ENCODE peak calls at places on chromosomes 6 and 20, in ten cellular contexts. One of them, this sample, is unnamed.

GRCh38 chr6:124193132-124193531 is 389.5 kb downstream of the NKAIN2 start:
- DNase-seq in stimulated activated CD4-positive, alpha-beta T cell treated with anti-CD3 and anti-CD28 coated beads, Interleukin-1b, Interleukin-23, amount 100 ng/mL, for 48 hours: no peak
- DNase-seq in retina: no peak
- DNase-seq in stimulated activated CD8-positive, alpha-beta memory T cell treated with anti-CD3 and anti-CD28 coated beads, Interleukin-7, amount 100 ng/mL, for 4 hours: no peak
- DNase-seq in NCI-H1436: no peak
- DNase-seq in NCI-H1694: no peak
- DNase-seq in neural crest cell: no peak
- DNase-seq in brain microvascular endothelial cell: no peak
- DNase-seq in activated naive CD4-positive, alpha-beta T cell: no peak
- DNase-seq in KG1: no peak
- DNase-seq in this sample: no peak

GRCh38 chr6:140669321-140669720 is 1294.9 kb upstream of the CITED2 start:
- DNase-seq in activated naive CD4-positive, alpha-beta T cell: no peak
- DNase-seq in stimulated activated CD8-positive, alpha-beta memory T cell treated with anti-CD3 and anti-CD28 coated beads, Interleukin-7, amount 100 ng/mL, for 4 hours: no peak
- DNase-seq in brain microvascular endothelial cell: peak
- DNase-seq in neural crest cell: no peak
- DNase-seq in NCI-H1694: no peak
- DNase-seq in NCI-H1436: no peak
- DNase-seq in stimulated activated CD4-positive, alpha-beta T cell treated with anti-CD3 and anti-CD28 coated beads, Interleukin-1b, Interleukin-23, amount 100 ng/mL, for 48 hours: no peak
- DNase-seq in KG1: no peak
- DNase-seq in retina: no peak
- DNase-seq in this sample: no peak

GRCh38 chr6:42279966-42280629 is 62.4 kb upstream of the MRPS10 start:
- DNase-seq in retina: no peak
- DNase-seq in stimulated activated CD8-positive, alpha-beta memory T cell treated with anti-CD3 and anti-CD28 coated beads, Interleukin-7, amount 100 ng/mL, for 4 hours: no peak
- DNase-seq in brain microvascular endothelial cell: peak
- DNase-seq in KG1: no peak
- DNase-seq in stimulated activated CD4-positive, alpha-beta T cell treated with anti-CD3 and anti-CD28 coated beads, Interleukin-1b, Interleukin-23, amount 100 ng/mL, for 48 hours: no peak
- DNase-seq in NCI-H1436: no peak
- DNase-seq in NCI-H1694: no peak
- DNase-seq in activated naive CD4-positive, alpha-beta T cell: no peak
- DNase-seq in neural crest cell: no peak
- DNase-seq in this sample: no peak

GRCh38 chr6:77650098-77650663 is 2.7 kb upstream of the MEI4 start:
- DNase-seq in KG1: no peak
- DNase-seq in stimulated activated CD4-positive, alpha-beta T cell treated with anti-CD3 and anti-CD28 coated beads, Interleukin-1b, Interleukin-23, amount 100 ng/mL, for 48 hours: peak
- DNase-seq in retina: peak
- DNase-seq in stimulated activated CD8-positive, alpha-beta memory T cell treated with anti-CD3 and anti-CD28 coated beads, Interleukin-7, amount 100 ng/mL, for 4 hours: no peak
- DNase-seq in NCI-H1436: no peak
- DNase-seq in neural crest cell: peak
- DNase-seq in brain microvascular endothelial cell: no peak
- DNase-seq in activated naive CD4-positive, alpha-beta T cell: no peak
- DNase-seq in NCI-H1694: peak
- DNase-seq in this sample: no peak

GRCh38 chr20:53582574-53583351 is 10.9 kb downstream of the ZNF217 start:
- DNase-seq in neural crest cell: no peak
- DNase-seq in stimulated activated CD4-positive, alpha-beta T cell treated with anti-CD3 and anti-CD28 coated beads, Interleukin-1b, Interleukin-23, amount 100 ng/mL, for 48 hours: peak
- DNase-seq in activated naive CD4-positive, alpha-beta T cell: no peak
- DNase-seq in NCI-H1436: no peak
- DNase-seq in retina: no peak
- DNase-seq in NCI-H1694: no peak
- DNase-seq in KG1: no peak
- DNase-seq in stimulated activated CD8-positive, alpha-beta memory T cell treated with anti-CD3 and anti-CD28 coated beads, Interleukin-7, amount 100 ng/mL, for 4 hours: peak
- DNase-seq in brain microvascular endothelial cell: peak
- DNase-seq in this sample: peak

GRCh38 chr6:12941422-12941821 is 224.9 kb downstream of the PHACTR1 start:
- DNase-seq in activated naive CD4-positive, alpha-beta T cell: no peak
- DNase-seq in KG1: peak
- DNase-seq in stimulated activated CD8-positive, alpha-beta memory T cell treated with anti-CD3 and anti-CD28 coated beads, Interleukin-7, amount 100 ng/mL, for 4 hours: no peak
- DNase-seq in neural crest cell: no peak
- DNase-seq in brain microvascular endothelial cell: no peak
- DNase-seq in NCI-H1694: no peak
- DNase-seq in stimulated activated CD4-positive, alpha-beta T cell treated with anti-CD3 and anti-CD28 coated beads, Interleukin-1b, Interleukin-23, amount 100 ng/mL, for 48 hours: no peak
- DNase-seq in retina: no peak
- DNase-seq in NCI-H1436: no peak
- DNase-seq in this sample: no peak

GRCh38 chr6:84921891-84922290 is 157.5 kb upstream of the TBX18 start:
- DNase-seq in NCI-H1694: no peak
- DNase-seq in NCI-H1436: no peak
- DNase-seq in neural crest cell: no peak
- DNase-seq in stimulated activated CD8-positive, alpha-beta memory T cell treated with anti-CD3 and anti-CD28 coated beads, Interleukin-7, amount 100 ng/mL, for 4 hours: no peak
- DNase-seq in stimulated activated CD4-positive, alpha-beta T cell treated with anti-CD3 and anti-CD28 coated beads, Interleukin-1b, Interleukin-23, amount 100 ng/mL, for 48 hours: no peak
- DNase-seq in KG1: no peak
- DNase-seq in brain microvascular endothelial cell: no peak
- DNase-seq in retina: no peak
- DNase-seq in activated naive CD4-positive, alpha-beta T cell: no peak
- DNase-seq in this sample: no peak

GRCh38 chr20:64006902-64007301 is 26.0 kb downstream of the PRPF6 start:
- DNase-seq in brain microvascular endothelial cell: no peak
- DNase-seq in retina: no peak
- DNase-seq in stimulated activated CD4-positive, alpha-beta T cell treated with anti-CD3 and anti-CD28 coated beads, Interleukin-1b, Interleukin-23, amount 100 ng/mL, for 48 hours: no peak
- DNase-seq in stimulated activated CD8-positive, alpha-beta memory T cell treated with anti-CD3 and anti-CD28 coated beads, Interleukin-7, amount 100 ng/mL, for 4 hours: no peak
- DNase-seq in NCI-H1694: no peak
- DNase-seq in NCI-H1436: no peak
- DNase-seq in neural crest cell: no peak
- DNase-seq in activated naive CD4-positive, alpha-beta T cell: no peak
- DNase-seq in KG1: no peak
- DNase-seq in this sample: no peak

GRCh38 chr20:63830821-63831593 is at the start of gene ZBTB46:
- DNase-seq in NCI-H1694: no peak
- DNase-seq in neural crest cell: no peak
- DNase-seq in KG1: no peak
- DNase-seq in brain microvascular endothelial cell: no peak
- DNase-seq in activated naive CD4-positive, alpha-beta T cell: no peak
- DNase-seq in NCI-H1436: peak
- DNase-seq in retina: no peak
- DNase-seq in stimulated activated CD4-positive, alpha-beta T cell treated with anti-CD3 and anti-CD28 coated beads, Interleukin-1b, Interleukin-23, amount 100 ng/mL, for 48 hours: no peak
- DNase-seq in stimulated activated CD8-positive, alpha-beta memory T cell treated with anti-CD3 and anti-CD28 coated beads, Interleukin-7, amount 100 ng/mL, for 4 hours: no peak
- DNase-seq in this sample: no peak

GRCh38 chr6:159084493-159085091 is 39.8 kb upstream of the TAGAP start:
- DNase-seq in brain microvascular endothelial cell: no peak
- DNase-seq in NCI-H1436: no peak
- DNase-seq in stimulated activated CD4-positive, alpha-beta T cell treated with anti-CD3 and anti-CD28 coated beads, Interleukin-1b, Interleukin-23, amount 100 ng/mL, for 48 hours: no peak
- DNase-seq in stimulated activated CD8-positive, alpha-beta memory T cell treated with anti-CD3 and anti-CD28 coated beads, Interleukin-7, amount 100 ng/mL, for 4 hours: no peak
- DNase-seq in NCI-H1694: no peak
- DNase-seq in retina: no peak
- DNase-seq in neural crest cell: no peak
- DNase-seq in KG1: no peak
- DNase-seq in activated naive CD4-positive, alpha-beta T cell: no peak
- DNase-seq in this sample: no peak

GRCh38 chr20:38181207-38181693 is 16.2 kb upstream of the TGM2 start:
- DNase-seq in NCI-H1694: no peak
- DNase-seq in brain microvascular endothelial cell: no peak
- DNase-seq in stimulated activated CD8-positive, alpha-beta memory T cell treated with anti-CD3 and anti-CD28 coated beads, Interleukin-7, amount 100 ng/mL, for 4 hours: no peak
- DNase-seq in NCI-H1436: no peak
- DNase-seq in neural crest cell: no peak
- DNase-seq in retina: no peak
- DNase-seq in activated naive CD4-positive, alpha-beta T cell: no peak
- DNase-seq in KG1: no peak
- DNase-seq in stimulated activated CD4-positive, alpha-beta T cell treated with anti-CD3 and anti-CD28 coated beads, Interleukin-1b, Interleukin-23, amount 100 ng/mL, for 48 hours: no peak
- DNase-seq in this sample: no peak

GRCh38 chr6:133503330-133503729 is 262.2 kb downstream of the EYA4 start:
- DNase-seq in NCI-H1436: no peak
- DNase-seq in stimulated activated CD4-positive, alpha-beta T cell treated with anti-CD3 and anti-CD28 coated beads, Interleukin-1b, Interleukin-23, amount 100 ng/mL, for 48 hours: no peak
- DNase-seq in stimulated activated CD8-positive, alpha-beta memory T cell treated with anti-CD3 and anti-CD28 coated beads, Interleukin-7, amount 100 ng/mL, for 4 hours: no peak
- DNase-seq in activated naive CD4-positive, alpha-beta T cell: no peak
- DNase-seq in neural crest cell: no peak
- DNase-seq in brain microvascular endothelial cell: no peak
- DNase-seq in retina: no peak
- DNase-seq in KG1: no peak
- DNase-seq in NCI-H1694: no peak
- DNase-seq in this sample: no peak

GRCh38 chr20:51463998-51464397 is 78.5 kb downstream of the NFATC2 start:
- DNase-seq in retina: no peak
- DNase-seq in neural crest cell: no peak
- DNase-seq in NCI-H1436: no peak
- DNase-seq in KG1: no peak
- DNase-seq in brain microvascular endothelial cell: no peak
- DNase-seq in stimulated activated CD8-positive, alpha-beta memory T cell treated with anti-CD3 and anti-CD28 coated beads, Interleukin-7, amount 100 ng/mL, for 4 hours: no peak
- DNase-seq in NCI-H1694: no peak
- DNase-seq in stimulated activated CD4-positive, alpha-beta T cell treated with anti-CD3 and anti-CD28 coated beads, Interleukin-1b, Interleukin-23, amount 100 ng/mL, for 48 hours: no peak
- DNase-seq in activated naive CD4-positive, alpha-beta T cell: no peak
- DNase-seq in this sample: no peak

GRCh38 chr6:144283781-144284473 is 1.2 kb upstream of the UTRN start:
- DNase-seq in NCI-H1436: no peak
- DNase-seq in NCI-H1694: no peak
- DNase-seq in brain microvascular endothelial cell: peak
- DNase-seq in neural crest cell: no peak
- DNase-seq in KG1: no peak
- DNase-seq in stimulated activated CD8-positive, alpha-beta memory T cell treated with anti-CD3 and anti-CD28 coated beads, Interleukin-7, amount 100 ng/mL, for 4 hours: no peak
- DNase-seq in retina: no peak
- DNase-seq in stimulated activated CD4-positive, alpha-beta T cell treated with anti-CD3 and anti-CD28 coated beads, Interleukin-1b, Interleukin-23, amount 100 ng/mL, for 48 hours: no peak
- DNase-seq in activated naive CD4-positive, alpha-beta T cell: no peak
- DNase-seq in this sample: peak

GRCh38 chr6:90019216-90019615 is 124.9 kb downstream of the GJA10 start:
- DNase-seq in stimulated activated CD4-positive, alpha-beta T cell treated with anti-CD3 and anti-CD28 coated beads, Interleukin-1b, Interleukin-23, amount 100 ng/mL, for 48 hours: no peak
- DNase-seq in neural crest cell: no peak
- DNase-seq in NCI-H1436: no peak
- DNase-seq in KG1: no peak
- DNase-seq in retina: no peak
- DNase-seq in brain microvascular endothelial cell: no peak
- DNase-seq in NCI-H1694: no peak
- DNase-seq in stimulated activated CD8-positive, alpha-beta memory T cell treated with anti-CD3 and anti-CD28 coated beads, Interleukin-7, amount 100 ng/mL, for 4 hours: no peak
- DNase-seq in activated naive CD4-positive, alpha-beta T cell: no peak
- DNase-seq in this sample: no peak

GRCh38 chr6:34301408-34301807 is 52.6 kb upstream of the SMIM29 start:
- DNase-seq in brain microvascular endothelial cell: peak
- DNase-seq in NCI-H1436: no peak
- DNase-seq in retina: no peak
- DNase-seq in neural crest cell: no peak
- DNase-seq in NCI-H1694: no peak
- DNase-seq in activated naive CD4-positive, alpha-beta T cell: no peak
- DNase-seq in stimulated activated CD4-positive, alpha-beta T cell treated with anti-CD3 and anti-CD28 coated beads, Interleukin-1b, Interleukin-23, amount 100 ng/mL, for 48 hours: no peak
- DNase-seq in stimulated activated CD8-positive, alpha-beta memory T cell treated with anti-CD3 and anti-CD28 coated beads, Interleukin-7, amount 100 ng/mL, for 4 hours: no peak
- DNase-seq in KG1: no peak
- DNase-seq in this sample: no peak

GRCh38 chr20:48850681-48851299 is 23.0 kb upstream of the PREX1 start:
- DNase-seq in NCI-H1436: no peak
- DNase-seq in neural crest cell: no peak
- DNase-seq in stimulated activated CD8-positive, alpha-beta memory T cell treated with anti-CD3 and anti-CD28 coated beads, Interleukin-7, amount 100 ng/mL, for 4 hours: no peak
- DNase-seq in activated naive CD4-positive, alpha-beta T cell: no peak
- DNase-seq in NCI-H1694: no peak
- DNase-seq in brain microvascular endothelial cell: no peak
- DNase-seq in KG1: no peak
- DNase-seq in stimulated activated CD4-positive, alpha-beta T cell treated with anti-CD3 and anti-CD28 coated beads, Interleukin-1b, Interleukin-23, amount 100 ng/mL, for 48 hours: no peak
- DNase-seq in retina: no peak
- DNase-seq in this sample: no peak

GRCh38 chr6:11094411-11094851 is 797 bp downstream of the SMIM13 start:
- DNase-seq in retina: peak
- DNase-seq in brain microvascular endothelial cell: peak
- DNase-seq in NCI-H1694: peak
- DNase-seq in neural crest cell: peak
- DNase-seq in activated naive CD4-positive, alpha-beta T cell: peak
- DNase-seq in KG1: no peak
- DNase-seq in stimulated activated CD4-positive, alpha-beta T cell treated with anti-CD3 and anti-CD28 coated beads, Interleukin-1b, Interleukin-23, amount 100 ng/mL, for 48 hours: peak
- DNase-seq in stimulated activated CD8-positive, alpha-beta memory T cell treated with anti-CD3 and anti-CD28 coated beads, Interleukin-7, amount 100 ng/mL, for 4 hours: peak
- DNase-seq in NCI-H1436: no peak
- DNase-seq in this sample: no peak

GRCh38 chr6:111852704-111853103 is 20.5 kb downstream of the FYN start:
- DNase-seq in NCI-H1436: no peak
- DNase-seq in retina: no peak
- DNase-seq in neural crest cell: no peak
- DNase-seq in brain microvascular endothelial cell: no peak
- DNase-seq in activated naive CD4-positive, alpha-beta T cell: no peak
- DNase-seq in stimulated activated CD8-positive, alpha-beta memory T cell treated with anti-CD3 and anti-CD28 coated beads, Interleukin-7, amount 100 ng/mL, for 4 hours: no peak
- DNase-seq in stimulated activated CD4-positive, alpha-beta T cell treated with anti-CD3 and anti-CD28 coated beads, Interleukin-1b, Interleukin-23, amount 100 ng/mL, for 48 hours: no peak
- DNase-seq in KG1: no peak
- DNase-seq in NCI-H1694: no peak
- DNase-seq in this sample: no peak

GRCh38 chr20:21613512-21613911 is 92.0 kb upstream of the PAX1 start:
- DNase-seq in stimulated activated CD4-positive, alpha-beta T cell treated with anti-CD3 and anti-CD28 coated beads, Interleukin-1b, Interleukin-23, amount 100 ng/mL, for 48 hours: no peak
- DNase-seq in KG1: no peak
- DNase-seq in brain microvascular endothelial cell: no peak
- DNase-seq in stimulated activated CD8-positive, alpha-beta memory T cell treated with anti-CD3 and anti-CD28 coated beads, Interleukin-7, amount 100 ng/mL, for 4 hours: no peak
- DNase-seq in NCI-H1694: no peak
- DNase-seq in neural crest cell: no peak
- DNase-seq in retina: no peak
- DNase-seq in activated naive CD4-positive, alpha-beta T cell: no peak
- DNase-seq in NCI-H1436: peak
- DNase-seq in this sample: no peak

GRCh38 chr6:129120856-129121255 is 237.9 kb downstream of the LAMA2 start:
- DNase-seq in KG1: no peak
- DNase-seq in NCI-H1436: no peak
- DNase-seq in retina: peak
- DNase-seq in neural crest cell: no peak
- DNase-seq in NCI-H1694: no peak
- DNase-seq in brain microvascular endothelial cell: no peak
- DNase-seq in activated naive CD4-positive, alpha-beta T cell: no peak
- DNase-seq in stimulated activated CD4-positive, alpha-beta T cell treated with anti-CD3 and anti-CD28 coated beads, Interleukin-1b, Interleukin-23, amount 100 ng/mL, for 48 hours: no peak
- DNase-seq in stimulated activated CD8-positive, alpha-beta memory T cell treated with anti-CD3 and anti-CD28 coated beads, Interleukin-7, amount 100 ng/mL, for 4 hours: no peak
- DNase-seq in this sample: no peak

GRCh38 chr20:63553251-63553932 is 567 bp upstream of the FNDC11 start:
- DNase-seq in NCI-H1694: peak
- DNase-seq in KG1: no peak
- DNase-seq in retina: peak
- DNase-seq in activated naive CD4-positive, alpha-beta T cell: peak
- DNase-seq in stimulated activated CD4-positive, alpha-beta T cell treated with anti-CD3 and anti-CD28 coated beads, Interleukin-1b, Interleukin-23, amount 100 ng/mL, for 48 hours: peak
- DNase-seq in NCI-H1436: peak
- DNase-seq in brain microvascular endothelial cell: peak
- DNase-seq in stimulated activated CD8-positive, alpha-beta memory T cell treated with anti-CD3 and anti-CD28 coated beads, Interleukin-7, amount 100 ng/mL, for 4 hours: peak
- DNase-seq in neural crest cell: peak
- DNase-seq in this sample: peak

GRCh38 chr6:129936329-129937165 is 75.4 kb upstream of the TMEM244 start:
- DNase-seq in KG1: peak
- DNase-seq in NCI-H1436: peak
- DNase-seq in retina: peak
- DNase-seq in brain microvascular endothelial cell: peak
- DNase-seq in NCI-H1694: no peak
- DNase-seq in stimulated activated CD4-positive, alpha-beta T cell treated with anti-CD3 and anti-CD28 coated beads, Interleukin-1b, Interleukin-23, amount 100 ng/mL, for 48 hours: peak
- DNase-seq in activated naive CD4-positive, alpha-beta T cell: peak
- DNase-seq in stimulated activated CD8-positive, alpha-beta memory T cell treated with anti-CD3 and anti-CD28 coated beads, Interleukin-7, amount 100 ng/mL, for 4 hours: peak
- DNase-seq in neural crest cell: peak
- DNase-seq in this sample: no peak

GRCh38 chr6:71902261-71902660 is 15.9 kb downstream of the RIMS1 start:
- DNase-seq in stimulated activated CD4-positive, alpha-beta T cell treated with anti-CD3 and anti-CD28 coated beads, Interleukin-1b, Interleukin-23, amount 100 ng/mL, for 48 hours: no peak
- DNase-seq in stimulated activated CD8-positive, alpha-beta memory T cell treated with anti-CD3 and anti-CD28 coated beads, Interleukin-7, amount 100 ng/mL, for 4 hours: no peak
- DNase-seq in NCI-H1436: no peak
- DNase-seq in KG1: no peak
- DNase-seq in NCI-H1694: no peak
- DNase-seq in brain microvascular endothelial cell: no peak
- DNase-seq in retina: no peak
- DNase-seq in activated naive CD4-positive, alpha-beta T cell: no peak
- DNase-seq in neural crest cell: no peak
- DNase-seq in this sample: no peak

GRCh38 chr6:47093169-47093568 is 51.0 kb upstream of the ADGRF1 start:
- DNase-seq in brain microvascular endothelial cell: no peak
- DNase-seq in NCI-H1436: no peak
- DNase-seq in retina: no peak
- DNase-seq in stimulated activated CD4-positive, alpha-beta T cell treated with anti-CD3 and anti-CD28 coated beads, Interleukin-1b, Interleukin-23, amount 100 ng/mL, for 48 hours: no peak
- DNase-seq in activated naive CD4-positive, alpha-beta T cell: no peak
- DNase-seq in KG1: no peak
- DNase-seq in NCI-H1694: no peak
- DNase-seq in stimulated activated CD8-positive, alpha-beta memory T cell treated with anti-CD3 and anti-CD28 coated beads, Interleukin-7, amount 100 ng/mL, for 4 hours: no peak
- DNase-seq in neural crest cell: no peak
- DNase-seq in this sample: no peak

GRCh38 chr6:53679446-53679933 is 13.9 kb upstream of the KLHL31 start:
- DNase-seq in activated naive CD4-positive, alpha-beta T cell: no peak
- DNase-seq in stimulated activated CD8-positive, alpha-beta memory T cell treated with anti-CD3 and anti-CD28 coated beads, Interleukin-7, amount 100 ng/mL, for 4 hours: no peak
- DNase-seq in stimulated activated CD4-positive, alpha-beta T cell treated with anti-CD3 and anti-CD28 coated beads, Interleukin-1b, Interleukin-23, amount 100 ng/mL, for 48 hours: no peak
- DNase-seq in neural crest cell: no peak
- DNase-seq in brain microvascular endothelial cell: peak
- DNase-seq in NCI-H1694: no peak
- DNase-seq in KG1: no peak
- DNase-seq in NCI-H1436: no peak
- DNase-seq in retina: no peak
- DNase-seq in this sample: no peak

GRCh38 chr6:72811971-72812421 is 190.1 kb downstream of the KCNQ5 start:
- DNase-seq in stimulated activated CD8-positive, alpha-beta memory T cell treated with anti-CD3 and anti-CD28 coated beads, Interleukin-7, amount 100 ng/mL, for 4 hours: no peak
- DNase-seq in NCI-H1694: no peak
- DNase-seq in KG1: no peak
- DNase-seq in retina: no peak
- DNase-seq in activated naive CD4-positive, alpha-beta T cell: no peak
- DNase-seq in neural crest cell: no peak
- DNase-seq in NCI-H1436: no peak
- DNase-seq in stimulated activated CD4-positive, alpha-beta T cell treated with anti-CD3 and anti-CD28 coated beads, Interleukin-1b, Interleukin-23, amount 100 ng/mL, for 48 hours: no peak
- DNase-seq in brain microvascular endothelial cell: peak
- DNase-seq in this sample: no peak

This sample was measured in naive thymus-derived CD8-positive, alpha-beta T cell.